ENCODE peak calls at places on chromosomes 7 and 10, in four cellular contexts. One of them, this sample, is unnamed.

GRCh38 chr10:60573342-60573741 is 183.7 kb upstream of the ANK3 start:
- DNase-seq in K562: no peak
- DNase-seq in HepG2: no peak
- DNase-seq in WTC11: no peak
- DNase-seq in this sample: peak

GRCh38 chr7:30276203-30276900 is 8.0 kb upstream of the ZNRF2 start:
- DNase-seq in K562: peak
- DNase-seq in HepG2: peak
- DNase-seq in WTC11: peak
- DNase-seq in this sample: peak

GRCh38 chr7:28784166-28784870 is 173.8 kb downstream of the TRIL start:
- DNase-seq in K562: no peak
- DNase-seq in HepG2: no peak
- DNase-seq in WTC11: no peak
- DNase-seq in this sample: peak

GRCh38 chr7:46279290-46279689 is 358.2 kb upstream of the IGFBP3 start:
- DNase-seq in K562: no peak
- DNase-seq in HepG2: no peak
- DNase-seq in WTC11: no peak
- DNase-seq in this sample: no peak

GRCh38 chr10:43419997-43420368 is 11.0 kb upstream of the HNRNPF start:
- DNase-seq in K562: no peak
- DNase-seq in HepG2: no peak
- DNase-seq in WTC11: no peak
- DNase-seq in this sample: no peak

GRCh38 chr10:101441539-101442455 is 87.8 kb downstream of the BTRC start:
- DNase-seq in K562: peak
- DNase-seq in HepG2: peak
- DNase-seq in WTC11: peak
- DNase-seq in this sample: peak

GRCh38 chr10:31321396-31321941 is 2.5 kb downstream of the ZEB1 start:
- DNase-seq in K562: no peak
- DNase-seq in HepG2: no peak
- DNase-seq in WTC11: no peak
- DNase-seq in this sample: no peak

GRCh38 chr10:24871006-24871405 is 81.4 kb downstream of the PRTFDC1 start:
- DNase-seq in K562: no peak
- DNase-seq in HepG2: no peak
- DNase-seq in WTC11: no peak
- DNase-seq in this sample: no peak

GRCh38 chr7:88040694-88041093 is 106.6 kb downstream of the ADAM22 start:
- DNase-seq in K562: no peak
- DNase-seq in HepG2: no peak
- DNase-seq in WTC11: no peak
- DNase-seq in this sample: no peak

GRCh38 chr7:24880886-24881285 is 99.1 kb downstream of the OSBPL3 start:
- DNase-seq in K562: no peak
- DNase-seq in HepG2: no peak
- DNase-seq in WTC11: no peak
- DNase-seq in this sample: no peak

DNA sequence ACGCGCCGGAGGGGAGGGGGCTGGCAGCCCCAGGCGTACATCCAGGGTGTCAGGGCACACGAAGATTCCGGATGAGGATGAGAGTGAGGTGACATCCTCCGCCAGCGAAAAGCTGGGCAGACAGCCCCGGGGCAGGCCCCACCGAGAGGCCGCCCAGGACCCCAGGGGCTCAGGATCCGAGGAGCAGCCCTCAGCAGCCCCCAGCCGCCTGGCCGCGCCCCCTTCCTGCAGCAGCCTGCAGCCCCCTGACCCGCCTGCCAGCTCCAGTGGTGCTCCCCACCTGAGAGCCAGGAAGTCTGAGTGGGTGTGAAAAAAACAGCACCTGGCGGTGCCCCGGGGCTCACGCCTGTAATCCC is 3.2 kb downstream of the GJD4 start:
- DNase-seq in K562: no peak
- DNase-seq in HepG2: no peak
- DNase-seq in WTC11: no peak
- DNase-seq in this sample: no peak
- TF ChIP-seq ELF4 in K562: no peak
- TF ChIP-seq ELF4 in HepG2: no peak
- TF ChIP-seq ELF4 in WTC11: no peak
- TF ChIP-seq ELF4 in this sample: no peak

GRCh38 chr10:15347205-15347604 is 23.9 kb downstream of the FAM171A1 start:
- DNase-seq in K562: no peak
- DNase-seq in HepG2: no peak
- DNase-seq in WTC11: no peak
- DNase-seq in this sample: no peak

GRCh38 chr10:15349133-15349532 is 22.0 kb downstream of the FAM171A1 start:
- DNase-seq in K562: no peak
- DNase-seq in HepG2: no peak
- DNase-seq in WTC11: no peak
- DNase-seq in this sample: no peak

GRCh38 chr10:15351099-15351820 is 19.8 kb downstream of the FAM171A1 start:
- DNase-seq in K562: no peak
- DNase-seq in HepG2: no peak
- DNase-seq in WTC11: no peak
- DNase-seq in this sample: no peak

GRCh38 chr10:15346440-15347141 is 24.5 kb downstream of the FAM171A1 start:
- DNase-seq in K562: no peak
- DNase-seq in HepG2: no peak
- DNase-seq in WTC11: no peak
- DNase-seq in this sample: no peak

GRCh38 chr10:15348579-15348978 is 22.5 kb downstream of the FAM171A1 start:
- DNase-seq in K562: no peak
- DNase-seq in HepG2: no peak
- DNase-seq in WTC11: no peak
- DNase-seq in this sample: no peak
- TF ChIP-seq ELF4 in K562: no peak
- TF ChIP-seq ELF4 in HepG2: no peak
- TF ChIP-seq ELF4 in WTC11: no peak
- TF ChIP-seq ELF4 in this sample: no peak

DNA sequence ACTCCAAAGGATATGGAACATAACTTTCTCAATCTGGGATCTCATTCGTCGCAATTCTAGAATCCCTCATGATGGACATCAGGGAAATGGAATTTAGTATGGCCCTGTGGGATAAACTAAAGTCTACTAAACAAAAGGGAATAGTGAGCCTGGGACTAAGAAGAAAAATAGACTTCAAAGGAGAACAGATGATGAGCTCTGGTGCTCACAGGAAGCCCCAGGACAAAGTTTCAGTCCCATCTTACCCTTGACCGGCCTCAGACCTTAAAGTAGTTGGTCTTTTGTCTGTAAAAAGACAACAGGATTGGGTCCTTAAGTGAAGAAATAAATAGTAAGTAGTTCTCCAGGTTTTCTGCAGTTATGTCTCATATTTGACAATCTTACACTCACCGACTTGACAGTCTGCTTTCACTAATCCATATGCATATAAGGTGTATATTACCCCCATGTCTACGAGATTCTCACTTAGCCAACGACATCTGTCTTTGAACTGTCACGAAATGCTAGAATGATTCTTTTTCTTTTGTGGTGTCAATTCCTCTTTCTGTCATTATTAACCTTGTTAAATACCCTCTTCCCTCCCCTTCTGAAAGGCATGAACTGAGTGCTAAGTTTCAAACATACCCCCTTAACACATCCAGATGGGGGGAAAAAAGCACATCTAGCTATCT is 10.9 kb upstream of the IKZF1 start:
- DNase-seq in K562: no peak
- DNase-seq in HepG2: no peak
- DNase-seq in WTC11: no peak
- DNase-seq in this sample: no peak
- TF ChIP-seq ELF4 in K562: no peak
- TF ChIP-seq ELF4 in HepG2: no peak
- TF ChIP-seq ELF4 in WTC11: no peak
- TF ChIP-seq ELF4 in this sample: no peak

GRCh38 chr10:23173549-23174074 is 18.5 kb upstream of the PTF1A start:
- DNase-seq in K562: no peak
- DNase-seq in HepG2: no peak
- DNase-seq in WTC11: peak
- DNase-seq in this sample: peak

GRCh38 chr10:23172429-23172828 is 19.7 kb upstream of the PTF1A start:
- DNase-seq in K562: no peak
- DNase-seq in HepG2: no peak
- DNase-seq in WTC11: peak
- DNase-seq in this sample: no peak

GRCh38 chr10:23172846-23173548 is 19.1 kb upstream of the PTF1A start:
- DNase-seq in K562: no peak
- DNase-seq in HepG2: no peak
- DNase-seq in WTC11: peak
- DNase-seq in this sample: peak

GRCh38 chr10:23174075-23174973 is 17.8 kb upstream of the PTF1A start:
- DNase-seq in K562: no peak
- DNase-seq in HepG2: no peak
- DNase-seq in WTC11: peak
- DNase-seq in this sample: no peak

DNA sequence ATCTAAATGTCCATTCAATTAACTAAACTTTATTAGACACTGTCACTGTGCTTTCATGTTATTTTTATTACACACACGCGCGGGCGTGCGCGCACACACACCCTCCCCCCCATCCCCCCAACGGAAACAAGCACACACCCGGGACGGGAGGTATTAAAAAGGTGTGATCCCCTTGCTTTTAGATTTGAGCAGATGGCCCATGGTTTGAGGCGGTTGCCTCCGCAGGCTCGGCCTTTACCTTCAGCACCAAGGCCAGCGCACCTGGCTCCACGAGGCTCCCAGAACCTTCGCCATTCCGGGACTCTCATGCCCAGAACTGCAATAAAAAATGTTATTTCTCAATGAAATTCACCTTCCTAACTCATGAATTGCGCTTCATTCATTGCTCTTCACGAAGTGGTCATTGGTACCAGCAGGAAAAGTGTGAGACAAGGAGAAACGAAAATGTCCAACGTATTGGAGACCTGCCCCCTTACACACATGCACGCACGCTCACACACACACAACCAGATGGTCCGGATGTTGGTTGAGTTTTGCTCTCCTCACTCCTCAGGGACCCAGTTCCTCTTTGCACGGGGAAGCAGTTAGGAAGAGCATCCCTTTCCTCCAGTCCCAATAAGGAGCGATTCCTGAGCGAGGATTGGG is 20.8 kb upstream of the PTF1A start:
- DNase-seq in K562: peak
- DNase-seq in HepG2: no peak
- DNase-seq in WTC11: peak
- DNase-seq in this sample: peak
- TF ChIP-seq ELF4 in K562: no peak
- TF ChIP-seq ELF4 in HepG2: no peak
- TF ChIP-seq ELF4 in WTC11: no peak
- TF ChIP-seq ELF4 in this sample: no peak

DNA sequence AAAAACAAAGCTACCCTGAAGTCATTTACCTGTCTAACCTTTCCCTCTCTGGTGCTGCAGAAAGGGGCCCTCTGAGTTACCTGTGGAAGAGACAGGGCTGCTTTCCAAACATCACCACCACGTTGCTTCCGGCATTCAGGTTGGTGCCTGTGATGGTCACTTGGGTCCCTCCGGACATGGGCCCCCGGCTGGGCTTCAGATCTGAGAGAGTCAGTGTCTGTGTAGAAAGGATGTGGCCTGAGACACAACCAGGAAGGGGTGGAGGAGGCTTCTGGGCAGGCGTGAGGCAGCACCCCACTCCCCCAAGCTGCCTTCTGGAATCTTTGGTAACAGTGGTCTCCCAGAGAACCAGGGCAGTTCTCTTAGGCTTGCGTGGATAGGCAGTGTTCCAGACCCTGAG is 388.9 kb downstream of the PLXNA4 start:
- DNase-seq in K562: no peak
- DNase-seq in HepG2: no peak
- DNase-seq in WTC11: no peak
- DNase-seq in this sample: no peak
- TF ChIP-seq ELF4 in K562: no peak
- TF ChIP-seq ELF4 in HepG2: no peak
- TF ChIP-seq ELF4 in WTC11: no peak
- TF ChIP-seq ELF4 in this sample: no peak

This sample was measured in HEK293T.